ENCODE peak calls at places on chromosomes 13 and 19, in six cellular contexts. One of them, this sample, is unnamed.

GRCh38 chr13:113155982-113156655 is 2.3 kb upstream of the PROZ start:
- DNase-seq in endothelial cell of umbilical vein: no peak
- DNase-seq in A549: no peak
- DNase-seq in GM12878: no peak
- DNase-seq in NB4: no peak
- DNase-seq in HepG2: no peak
- DNase-seq in this sample: no peak

GRCh38 chr19:44753932-44754742 is 5.6 kb downstream of the BCL3 start:
- DNase-seq in endothelial cell of umbilical vein: peak; percentile 55
- DNase-seq in A549: peak; percentile 90
- DNase-seq in GM12878: no peak
- DNase-seq in NB4: peak; percentile 79
- DNase-seq in HepG2: no peak
- DNase-seq in this sample: peak; percentile 94

GRCh38 chr13:83620535-83621220 is 261.6 kb downstream of the SLITRK1 start:
- DNase-seq in endothelial cell of umbilical vein: no peak
- DNase-seq in A549: no peak
- DNase-seq in GM12878: no peak
- DNase-seq in NB4: no peak
- DNase-seq in HepG2: no peak
- DNase-seq in this sample: no peak

GRCh38 chr13:106354961-106355360 is 180.5 kb downstream of the EFNB2 start:
- DNase-seq in endothelial cell of umbilical vein: no peak
- DNase-seq in A549: no peak
- DNase-seq in GM12878: no peak
- DNase-seq in NB4: no peak
- DNase-seq in HepG2: no peak
- DNase-seq in this sample: no peak

GRCh38 chr19:325937-326565 is 18.5 kb downstream of the MIER2 start:
- DNase-seq in endothelial cell of umbilical vein: no peak
- DNase-seq in A549: no peak
- DNase-seq in GM12878: no peak
- DNase-seq in NB4: no peak
- DNase-seq in HepG2: no peak
- DNase-seq in this sample: no peak

GRCh38 chr13:73702419-73703071 is 431.7 kb downstream of the KLF12 start:
- DNase-seq in endothelial cell of umbilical vein: no peak
- DNase-seq in A549: no peak
- DNase-seq in GM12878: peak; percentile 21
- DNase-seq in NB4: no peak
- DNase-seq in HepG2: no peak
- DNase-seq in this sample: no peak

GRCh38 chr19:17346109-17346671 is 8.8 kb downstream of the GTPBP3 start:
- DNase-seq in endothelial cell of umbilical vein: peak; percentile 62
- DNase-seq in A549: peak; percentile 67
- DNase-seq in GM12878: peak; percentile 42
- DNase-seq in NB4: peak; percentile 70
- DNase-seq in HepG2: peak; percentile 39
- DNase-seq in this sample: peak; percentile 88

GRCh38 chr13:74406439-74406838 is 272.2 kb upstream of the KLF12 start:
- DNase-seq in endothelial cell of umbilical vein: no peak
- DNase-seq in A549: no peak
- DNase-seq in GM12878: no peak
- DNase-seq in NB4: no peak
- DNase-seq in HepG2: no peak
- DNase-seq in this sample: no peak

GRCh38 chr13:45700971-45701900 is 884 bp upstream of the CBY2 start:
- DNase-seq in endothelial cell of umbilical vein: no peak
- DNase-seq in A549: no peak
- DNase-seq in GM12878: peak; percentile 93
- DNase-seq in NB4: no peak
- DNase-seq in HepG2: no peak
- DNase-seq in this sample: peak; percentile 9

GRCh38 chr19:44664976-44665375 is 6.3 kb upstream of the CEACAM19 start:
- DNase-seq in endothelial cell of umbilical vein: no peak
- DNase-seq in A549: no peak
- DNase-seq in GM12878: no peak
- DNase-seq in NB4: no peak
- DNase-seq in HepG2: no peak
- DNase-seq in this sample: no peak

GRCh38 chr19:45423033-45423588 is 606 bp downstream of the ERCC1 start:
- DNase-seq in endothelial cell of umbilical vein: no peak
- DNase-seq in A549: no peak
- DNase-seq in GM12878: no peak
- DNase-seq in NB4: no peak
- DNase-seq in HepG2: no peak
- DNase-seq in this sample: no peak

GRCh38 chr19:3369337-3370213 is 3.2 kb downstream of the NFIC start:
- DNase-seq in endothelial cell of umbilical vein: peak; percentile 41
- DNase-seq in A549: no peak
- DNase-seq in GM12878: no peak
- DNase-seq in NB4: no peak
- DNase-seq in HepG2: no peak
- DNase-seq in this sample: no peak

GRCh38 chr13:113729329-113730019 is 29.6 kb upstream of the TMEM255B start:
- DNase-seq in endothelial cell of umbilical vein: no peak
- DNase-seq in A549: peak; percentile 31
- DNase-seq in GM12878: no peak
- DNase-seq in NB4: no peak
- DNase-seq in HepG2: no peak
- DNase-seq in this sample: no peak

GRCh38 chr19:51676566-51677083 is 16.5 kb upstream of the SPACA6 start:
- DNase-seq in endothelial cell of umbilical vein: no peak
- DNase-seq in A549: no peak
- DNase-seq in GM12878: no peak
- DNase-seq in NB4: no peak
- DNase-seq in HepG2: no peak
- DNase-seq in this sample: no peak

GRCh38 chr13:40221460-40222201 is 444.8 kb downstream of the FOXO1 start:
- DNase-seq in endothelial cell of umbilical vein: no peak
- DNase-seq in A549: no peak
- DNase-seq in GM12878: no peak
- DNase-seq in NB4: peak; percentile 27
- DNase-seq in HepG2: peak; percentile 41
- DNase-seq in this sample: no peak

GRCh38 chr13:66896933-66897332 is 333.2 kb downstream of the PCDH9 start:
- DNase-seq in endothelial cell of umbilical vein: peak; percentile 2
- DNase-seq in A549: no peak
- DNase-seq in GM12878: no peak
- DNase-seq in NB4: no peak
- DNase-seq in HepG2: no peak
- DNase-seq in this sample: no peak

GRCh38 chr19:13241321-13242104 is 91.3 kb downstream of the IER2 start:
- DNase-seq in endothelial cell of umbilical vein: no peak
- DNase-seq in A549: no peak
- DNase-seq in GM12878: no peak
- DNase-seq in NB4: peak; percentile 43
- DNase-seq in HepG2: no peak
- DNase-seq in this sample: no peak

GRCh38 chr13:22765566-22765965 is 415.2 kb upstream of the SGCG start:
- DNase-seq in endothelial cell of umbilical vein: no peak
- DNase-seq in A549: no peak
- DNase-seq in GM12878: no peak
- DNase-seq in NB4: no peak
- DNase-seq in HepG2: no peak
- DNase-seq in this sample: no peak
- TF ChIP-seq MYC in endothelial cell of umbilical vein: no peak
- TF ChIP-seq MYC in A549: no peak
- TF ChIP-seq MYC in GM12878: no peak
- TF ChIP-seq MYC in NB4: no peak
- TF ChIP-seq MYC in HepG2: no peak
- TF ChIP-seq MYC in this sample: no peak

GRCh38 chr13:33797622-33798021 is 20.3 kb upstream of the RFC3 start:
- DNase-seq in endothelial cell of umbilical vein: no peak
- DNase-seq in A549: no peak
- DNase-seq in GM12878: no peak
- DNase-seq in NB4: no peak
- DNase-seq in HepG2: no peak
- DNase-seq in this sample: no peak
- TF ChIP-seq MYC in endothelial cell of umbilical vein: no peak
- TF ChIP-seq MYC in A549: no peak
- TF ChIP-seq MYC in GM12878: no peak
- TF ChIP-seq MYC in NB4: no peak
- TF ChIP-seq MYC in HepG2: no peak
- TF ChIP-seq MYC in this sample: no peak

GRCh38 chr13:51047434-51048165 is 63.5 kb downstream of the C13orf42 start:
- DNase-seq in endothelial cell of umbilical vein: no peak
- DNase-seq in A549: no peak
- DNase-seq in GM12878: no peak
- DNase-seq in NB4: peak; percentile 41
- DNase-seq in HepG2: no peak
- DNase-seq in this sample: no peak

GRCh38 chr13:51045450-51045849 is 65.6 kb downstream of the C13orf42 start:
- DNase-seq in endothelial cell of umbilical vein: no peak
- DNase-seq in A549: no peak
- DNase-seq in GM12878: no peak
- DNase-seq in NB4: no peak
- DNase-seq in HepG2: no peak
- DNase-seq in this sample: no peak

GRCh38 chr13:51048166-51048461 is 63.0 kb downstream of the C13orf42 start:
- DNase-seq in endothelial cell of umbilical vein: no peak
- DNase-seq in A549: no peak
- DNase-seq in GM12878: no peak
- DNase-seq in NB4: no peak
- DNase-seq in HepG2: no peak
- DNase-seq in this sample: no peak

GRCh38 chr13:51050021-51050886 is 60.8 kb downstream of the C13orf42 start:
- DNase-seq in endothelial cell of umbilical vein: no peak
- DNase-seq in A549: no peak
- DNase-seq in GM12878: no peak
- DNase-seq in NB4: no peak
- DNase-seq in HepG2: no peak
- DNase-seq in this sample: no peak
- TF ChIP-seq MYC in endothelial cell of umbilical vein: no peak
- TF ChIP-seq MYC in A549: no peak
- TF ChIP-seq MYC in GM12878: no peak
- TF ChIP-seq MYC in NB4: no peak
- TF ChIP-seq MYC in HepG2: no peak
- TF ChIP-seq MYC in this sample: no peak

DNA sequence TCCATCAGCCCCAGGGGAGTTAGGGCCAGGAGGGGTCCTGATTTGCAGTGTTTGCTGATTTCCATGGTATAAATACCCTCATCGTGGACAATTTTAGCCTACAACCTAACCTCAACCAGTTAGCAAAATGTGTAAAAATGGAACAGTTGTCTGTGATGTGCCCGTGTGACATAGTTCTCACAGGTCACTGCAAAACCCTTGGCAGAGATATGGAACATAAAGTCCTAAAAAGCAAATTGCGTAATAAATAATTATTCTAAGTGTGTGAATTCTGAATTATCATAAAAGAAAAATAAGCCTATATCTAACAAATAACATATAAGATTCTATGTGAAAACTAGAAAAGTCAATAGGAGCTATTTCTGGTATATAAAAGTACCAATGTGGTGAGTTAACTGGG is 32.0 kb downstream of the KCTD12 start:
- DNase-seq in endothelial cell of umbilical vein: no peak
- DNase-seq in A549: no peak
- DNase-seq in GM12878: no peak
- DNase-seq in NB4: no peak
- DNase-seq in HepG2: no peak
- DNase-seq in this sample: no peak
- TF ChIP-seq MYC in endothelial cell of umbilical vein: no peak
- TF ChIP-seq MYC in A549: no peak
- TF ChIP-seq MYC in GM12878: no peak
- TF ChIP-seq MYC in NB4: no peak
- TF ChIP-seq MYC in HepG2: no peak
- TF ChIP-seq MYC in this sample: no peak